ENCODE peak calls at places on chromosome 21, in five cellular contexts. C, K, Z, V and H are unnamed samples.

GRCh38 chr21:46114963-46115362 is 17.1 kb downstream of the COL6A2 start:
- DNase-seq in C (no peak), V (no peak), K (no peak), Z (no peak), H (no peak)

GRCh38 chr21:36075953-36076352 is 6.1 kb downstream of the CBR1 start:
- DNase-seq in K (no peak), V (no peak), Z (no peak), C (no peak), H (no peak)

GRCh38 chr21:36126166-36126565 is 8.7 kb upstream of the CBR3 start:
- DNase-seq in C (no peak), K (no peak), V (no peak), Z (no peak), H (no peak)

GRCh38 chr21:18204931-18205330 is 39.7 kb upstream of the CHODL start:
- DNase-seq in Z (peak), V (peak), K (peak), C (no peak), H (no peak)

GRCh38 chr21:41622831-41623548 is 115.0 kb upstream of the TMPRSS2 start:
- DNase-seq in C (no peak), V (no peak), K (peak), Z (no peak), H (no peak)

GRCh38 chr21:46108827-46109226 is 10.9 kb downstream of the COL6A2 start:
- DNase-seq in V (no peak), C (no peak), K (no peak), Z (no peak), H (no peak)

GRCh38 chr21:42036313-42036712 is 26.2 kb upstream of the ZBTB21 start:
- DNase-seq in C (no peak), Z (no peak), V (no peak), K (no peak), H (no peak)

GRCh38 chr21:18041012-18041411 is 203.6 kb upstream of the CHODL start:
- DNase-seq in C (no peak), V (peak), Z (peak), K (peak), H (no peak)

GRCh38 chr21:34969431-34970036 is 79.6 kb downstream of the RUNX1 start:
- DNase-seq in Z (no peak), C (no peak), V (no peak), K (no peak), H (no peak)

GRCh38 chr21:43916691-43917514 is 51.9 kb downstream of the AGPAT3 start:
- DNase-seq in V (no peak), Z (no peak), K (no peak), C (no peak), H (no peak)

GRCh38 chr21:45496968-45497845 is 45.0 kb downstream of the SLC19A1 start:
- DNase-seq in Z (no peak), V (no peak), K (no peak), C (no peak), H (no peak)

GRCh38 chr21:43318841-43319781 is 107.8 kb downstream of the SIK1 start:
- DNase-seq in C (peak), Z (no peak), K (peak), V (no peak), H (peak)

GRCh38 chr21:41207401-41208388 is 39.7 kb downstream of the BACE2 start:
- DNase-seq in C (peak), Z (no peak), K (peak), V (peak), H (peak)

GRCh38 chr21:41774467-41775151 is 7.8 kb upstream of the RIPK4 start:
- DNase-seq in K (no peak), Z (no peak), C (no peak), V (no peak), H (no peak)

GRCh38 chr21:10521091-10521598 is at the start of gene TPTE:
- DNase-seq in V (no peak), Z (no peak), K (no peak), C (no peak), H (no peak)

GRCh38 chr21:17081193-17081592 is 431.6 kb upstream of the CXADR start:
- DNase-seq in C (no peak), K (no peak), V (no peak), Z (no peak), H (no peak)

GRCh38 chr21:45870851-45871615 is 110.5 kb upstream of the COL6A1 start:
- DNase-seq in K (no peak), C (no peak), Z (no peak), V (no peak), H (no peak)

GRCh38 chr21:44338971-44339910 is at the start of gene CFAP410:
- DNase-seq in Z (peak), V (peak), C (peak), K (peak), H (peak)

GRCh38 chr21:20254964-20255363 is 743.2 kb upstream of the NCAM2 start:
- DNase-seq in K (no peak), Z (no peak), V (no peak), C (no peak), H (no peak)
- H3K4me3 ChIP-seq in K (no peak), Z (no peak), V (no peak), C (no peak), H (no peak)

GRCh38 chr21:29434081-29434480 is 135.4 kb downstream of the BACH1 start:
- DNase-seq in V (no peak), Z (no peak), C (no peak), K (peak), H (no peak)
- H3K4me3 ChIP-seq in V (no peak), Z (no peak), C (no peak), K (no peak), H (no peak)

GRCh38 chr21:38807481-38807880 is 1.8 kb downstream of the ETS2 start:
- DNase-seq in C (no peak), Z (peak), V (no peak), K (peak), H (no peak)
- H3K4me3 ChIP-seq in C (peak), Z (peak), V (peak), K (peak), H (peak)

GRCh38 chr21:33915368-33916199 is at the start of gene ATP5PO:
- DNase-seq in Z (peak), V (peak), C (peak), K (peak), H (peak)

GRCh38 chr21:33916200-33916567 is 580 bp upstream of the ATP5PO start:
- DNase-seq in K (no peak), C (no peak), V (no peak), Z (peak), H (no peak)

GRCh38 chr21:33914188-33914587 is 1.4 kb downstream of the ATP5PO start:
- DNase-seq in K (no peak), V (no peak), C (no peak), Z (no peak), H (no peak)

DNA sequence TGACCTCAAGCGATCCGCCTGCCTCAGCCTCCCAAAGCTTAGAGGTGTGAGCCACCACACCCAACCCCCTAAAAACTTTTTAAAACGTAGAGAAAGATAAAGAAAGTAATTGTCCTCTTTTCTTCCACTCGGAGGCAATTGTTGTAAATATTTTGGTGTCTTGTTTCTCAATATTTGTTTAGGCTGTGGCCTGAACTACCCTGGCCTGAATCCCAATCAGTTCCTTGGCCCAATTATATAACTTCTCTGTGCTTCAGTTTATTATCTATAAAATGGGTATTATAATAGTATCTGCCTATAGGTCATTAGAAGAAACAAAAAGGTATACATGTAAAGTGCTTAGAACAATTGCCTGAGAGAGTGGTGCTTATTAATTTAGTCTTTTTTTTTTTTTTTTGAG is 1.8 kb upstream of the ATP5PO start:
- DNase-seq in Z (no peak), C (no peak), V (no peak), K (no peak), H (no peak)
- H3K4me3 ChIP-seq in Z (no peak), C (no peak), V (no peak), K (no peak), H (no peak)

GRCh38 chr21:39866093-39866492 is 1.1 kb upstream of the PCP4 start:
- DNase-seq in K (no peak), C (no peak), Z (no peak), V (no peak), H (no peak)
- H3K4me3 ChIP-seq in K (no peak), C (no peak), Z (no peak), V (no peak), H (no peak)

GRCh38 chr21:33360281-33360680 is 35.5 kb downstream of the IFNAR1 start:
- DNase-seq in Z (no peak), V (no peak), K (peak), C (no peak), H (no peak)

GRCh38 chr21:33364830-33365229 is 38.4 kb upstream of the IFNGR2 start:
- DNase-seq in C (no peak), V (no peak), Z (no peak), K (no peak), H (no peak)

GRCh38 chr21:33359446-33359845 is 34.7 kb downstream of the IFNAR1 start:
- DNase-seq in K (no peak), C (no peak), V (no peak), Z (no peak), H (no peak)

GRCh38 chr21:33360871-33361602 is 36.3 kb downstream of the IFNAR1 start:
- DNase-seq in C (peak), K (peak), V (peak), Z (peak), H (peak)

DNA sequence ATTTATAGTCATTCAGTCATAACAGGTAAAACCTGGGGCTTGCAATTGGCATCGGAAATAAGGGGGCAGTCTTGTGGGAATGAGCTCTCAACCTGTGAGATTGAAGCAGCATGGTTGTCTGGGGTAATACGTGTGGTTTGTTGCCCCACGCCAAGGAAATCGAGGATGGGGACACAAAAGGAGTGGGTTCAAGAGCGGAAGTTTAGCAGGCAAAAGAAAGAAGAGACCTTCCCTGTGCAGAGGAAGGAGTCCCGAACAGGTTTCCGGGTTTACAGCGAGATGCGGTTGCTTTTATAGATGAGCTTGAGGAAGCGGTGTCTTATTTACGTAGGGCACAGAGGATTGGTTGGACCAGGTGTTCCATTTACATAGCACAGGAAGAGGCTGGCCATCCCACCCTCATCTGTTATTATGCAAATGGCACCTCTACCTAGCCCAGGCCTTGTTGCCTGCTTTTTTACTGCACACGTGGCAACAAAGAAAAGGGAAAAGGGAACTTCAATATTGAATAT is 37.3 kb downstream of the IFNAR1 start:
- DNase-seq in V (peak), Z (peak), K (peak), C (peak), H (no peak)
- H3K4me3 ChIP-seq in V (peak), Z (peak), K (no peak), C (peak), H (no peak)

GRCh38 chr21:14533555-14534400 is 12.3 kb downstream of the SAMSN1 start:
- DNase-seq in K (peak), V (no peak), C (no peak), Z (no peak), H (peak)
- H3K4me3 ChIP-seq in K (no peak), V (no peak), C (no peak), Z (no peak), H (no peak)